ENCODE peak calls at places on chromosome 14, in ten cellular contexts. O is suprapubic skin, T is HFFc6, Q is AG09319, B is uterus, J is GM12865, V is cardiac muscle cell, W is type B pancreatic cell, A is BE2C, Y is IMR-90. E is an unnamed sample.
A peak's percentile ranks its signal among the peaks of the same experiment; 100 is the strongest.

GRCh38 chr14:90815817-90816662 is at the start of gene TTC7B:
- DNase-seq in O (no peak), T (no peak), Q (no peak), B (peak; percentile 44), J (peak; percentile 36), V (peak; percentile 47), W (no peak), A (peak; percentile 73), Y (peak; percentile 24), E (no peak)

GRCh38 chr14:38255408-38255672 is 553 bp downstream of the CLEC14A start:
- DNase-seq in O (peak; percentile 75), T (no peak), Q (no peak), B (no peak), J (no peak), V (peak; percentile 55), W (peak; percentile 71), A (no peak), Y (no peak), E (peak; percentile 82)

GRCh38 chr14:106579084-106579483 is 1052.7 kb downstream of the TMEM121 start:
- DNase-seq in O (no peak), T (no peak), Q (no peak), B (no peak), J (no peak), V (no peak), W (no peak), A (no peak), Y (no peak), E (no peak)

GRCh38 chr14:66827182-66827581 is 319.2 kb downstream of the GPHN start:
- DNase-seq in O (no peak), T (no peak), Q (no peak), B (no peak), J (no peak), V (no peak), W (no peak), A (no peak), Y (no peak), E (no peak)

GRCh38 chr14:93266127-93266526 is 59.1 kb downstream of the UBR7 start:
- DNase-seq in O (no peak), T (no peak), Q (no peak), B (no peak), J (no peak), V (no peak), W (no peak), A (no peak), Y (no peak), E (no peak)

GRCh38 chr14:73662439-73663056 is 17.8 kb downstream of the DNAL1 start:
- DNase-seq in O (no peak), T (peak; percentile 94), Q (peak; percentile 67), B (peak; percentile 26), J (no peak), V (peak; percentile 89), W (no peak), A (peak; percentile 30), Y (peak; percentile 94), E (no peak)

GRCh38 chr14:60775296-60775695 is 40.7 kb downstream of the MNAT1 start:
- DNase-seq in O (no peak), T (peak; percentile 65), Q (no peak), B (no peak), J (no peak), V (peak; percentile 29), W (no peak), A (no peak), Y (peak; percentile 84), E (no peak)

GRCh38 chr14:101410126-101410525 is 151.2 kb upstream of the DIO3 start:
- DNase-seq in O (no peak), T (no peak), Q (no peak), B (no peak), J (no peak), V (no peak), W (no peak), A (no peak), Y (no peak), E (no peak)

GRCh38 chr14:34592623-34593022 is 37.3 kb downstream of the SNX6 start:
- DNase-seq in O (peak; percentile 13), T (no peak), Q (no peak), B (no peak), J (no peak), V (no peak), W (no peak), A (no peak), Y (no peak), E (peak; percentile 20)

GRCh38 chr14:50823763-50824636 is 7.0 kb downstream of the NIN start:
- DNase-seq in O (no peak), T (no peak), Q (no peak), B (no peak), J (peak; percentile 85), V (no peak), W (no peak), A (no peak), Y (no peak), E (no peak)

GRCh38 chr14:23153891-23154796 is 29.3 kb downstream of the SLC7A8 start:
- DNase-seq in O (peak; percentile 97), T (peak; percentile 91), Q (peak; percentile 88), B (peak; percentile 95), J (no peak), V (peak; percentile 97), W (no peak), A (peak; percentile 34), Y (no peak), E (no peak)

GRCh38 chr14:74064883-74065282 is 19.4 kb downstream of the ALDH6A1 start:
- DNase-seq in O (no peak), T (no peak), Q (no peak), B (no peak), J (no peak), V (peak; percentile 30), W (no peak), A (no peak), Y (peak; percentile 11), E (no peak)

GRCh38 chr14:26866741-26867140 is 268.9 kb upstream of the NOVA1 start:
- DNase-seq in O (no peak), T (no peak), Q (no peak), B (no peak), J (no peak), V (no peak), W (no peak), A (no peak), Y (no peak), E (no peak)

GRCh38 chr14:51319181-51319597 is 79.1 kb downstream of the TMX1 start:
- DNase-seq in O (no peak), T (no peak), Q (no peak), B (no peak), J (no peak), V (no peak), W (no peak), A (no peak), Y (no peak), E (no peak)

GRCh38 chr14:91873476-91874265 is 6.3 kb upstream of the TC2N start:
- DNase-seq in O (no peak), T (no peak), Q (no peak), B (no peak), J (peak; percentile 87), V (peak; percentile 45), W (no peak), A (no peak), Y (peak; percentile 21), E (no peak)

GRCh38 chr14:99461411-99461810 is 19.2 kb downstream of the SETD3 start:
- DNase-seq in O (no peak), T (no peak), Q (no peak), B (no peak), J (no peak), V (no peak), W (no peak), A (no peak), Y (no peak), E (no peak)

GRCh38 chr14:99463974-99464373 is 16.7 kb downstream of the SETD3 start:
- DNase-seq in O (no peak), T (no peak), Q (no peak), B (no peak), J (no peak), V (no peak), W (no peak), A (no peak), Y (no peak), E (no peak)

GRCh38 chr14:99459491-99460100 is 21.1 kb downstream of the SETD3 start:
- DNase-seq in O (no peak), T (no peak), Q (no peak), B (no peak), J (no peak), V (no peak), W (no peak), A (no peak), Y (no peak), E (no peak)

GRCh38 chr14:99462211-99462610 is 18.4 kb downstream of the SETD3 start:
- DNase-seq in O (no peak), T (no peak), Q (no peak), B (no peak), J (no peak), V (no peak), W (no peak), A (no peak), Y (no peak), E (no peak)

DNA sequence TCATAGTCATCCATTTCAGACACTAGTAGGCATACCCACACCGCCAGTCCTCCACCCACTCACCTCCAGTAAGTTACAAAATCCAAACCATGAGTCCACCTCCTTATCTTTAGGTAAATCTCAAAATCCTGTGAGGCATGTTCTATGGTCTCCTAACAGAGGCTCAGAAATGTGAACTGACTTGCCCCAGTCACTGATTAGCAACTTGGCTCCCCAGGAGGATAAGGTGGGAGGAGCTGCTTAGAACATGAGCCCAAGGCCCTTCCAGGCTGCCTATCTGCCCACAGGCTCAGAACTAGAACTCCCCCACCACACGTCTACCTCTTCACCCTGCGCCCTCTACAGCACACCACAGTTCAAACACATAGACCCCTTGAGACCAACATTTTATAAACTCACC is 19.9 kb downstream of the SETD3 start:
- DNase-seq in O (no peak), T (no peak), Q (no peak), B (no peak), J (no peak), V (no peak), W (no peak), A (no peak), Y (no peak), E (no peak)
- TF ChIP-seq CTCF in O (no peak), T (no peak), Q (no peak), B (no peak), J (no peak), V (no peak), W (no peak), A (no peak), Y (no peak), E (no peak)

GRCh38 chr14:105472496-105472991 is 2.1 kb upstream of the CRIP2 start:
- DNase-seq in O (no peak), T (no peak), Q (no peak), B (no peak), J (no peak), V (no peak), W (no peak), A (no peak), Y (no peak), E (no peak)
- TF ChIP-seq CTCF in O (no peak), T (no peak), Q (no peak), B (no peak), J (no peak), V (no peak), W (no peak), A (no peak), Y (no peak), E (no peak)

GRCh38 chr14:63276492-63277342 is 42.0 kb downstream of the GPHB5 start:
- DNase-seq in O (no peak), T (peak; percentile 68), Q (peak; percentile 0), B (no peak), J (peak; percentile 49), V (peak; percentile 72), W (no peak), A (no peak), Y (peak; percentile 64), E (no peak)
- TF ChIP-seq CTCF in O (peak; percentile 93), T (peak; percentile 90), Q (peak; percentile 73), B (peak; percentile 88), J (peak; percentile 60), V (peak; percentile 77), W (peak; percentile 98), A (peak; percentile 84), Y (peak; percentile 88), E (peak; percentile 100)

GRCh38 chr14:102975662-102976061 is 53.2 kb downstream of the AMN start:
- DNase-seq in O (no peak), T (no peak), Q (no peak), B (no peak), J (no peak), V (no peak), W (no peak), A (no peak), Y (no peak), E (no peak)
- TF ChIP-seq CTCF in O (no peak), T (peak; percentile 15), Q (no peak), B (no peak), J (no peak), V (peak; percentile 2), W (no peak), A (no peak), Y (peak; percentile 5), E (no peak)

E was measured in chondrocyte.